ENCODE peak calls at places on chromosomes 4 and X, in four cellular contexts. A is CD8-positive, alpha-beta T cell; V is HFF-Myc; T is NB4. M is an unnamed sample.

GRCh38 chrX:16002185-16002584 is 121.2 kb upstream of the GRPR start:
- DNase-seq in V (no peak), T (no peak), A (no peak), M (no peak)

GRCh38 chr4:83108101-83108861 is 6.2 kb downstream of the PLAC8 start:
- DNase-seq in V (no peak), A (peak), T (no peak), M (no peak)

GRCh38 chr4:68124262-68124661 is 5.4 kb downstream of the TMPRSS11F start:
- DNase-seq in A (no peak), T (no peak), V (no peak), M (no peak)

GRCh38 chrX:16934212-16934611 is 12.2 kb upstream of the REPS2 start:
- DNase-seq in V (no peak), T (no peak), A (no peak), M (no peak)

GRCh38 chr4:55396305-55397023 is 707 bp downstream of the TMEM165 start:
- DNase-seq in V (no peak), T (peak), A (peak), M (no peak)

GRCh38 chrX:102654696-102655095 is 3.4 kb downstream of the GPRASP1 start:
- DNase-seq in A (no peak), V (no peak), T (no peak), M (no peak)

GRCh38 chrX:49915352-49916222 is 6.8 kb upstream of the CLCN5 start:
- DNase-seq in T (peak), A (peak), V (no peak), M (no peak)

GRCh38 chr4:128281354-128281753 is 6.3 kb downstream of the PGRMC2 start:
- DNase-seq in A (no peak), V (no peak), T (no peak), M (no peak)

GRCh38 chrX:152912121-152912520 is 14.3 kb downstream of the ZNF185 start:
- DNase-seq in T (peak), A (no peak), V (no peak), M (no peak)

GRCh38 chrX:133229361-133229760 is 11.2 kb upstream of the TFDP3 start:
- DNase-seq in A (no peak), T (no peak), V (no peak), M (no peak)

GRCh38 chr4:2126309-2127043 is 67.3 kb downstream of the NAT8L start:
- DNase-seq in V (no peak), A (no peak), T (no peak), M (no peak)

GRCh38 chr4:47668256-47668655 is 169.6 kb downstream of the CORIN start:
- DNase-seq in V (no peak), T (no peak), A (no peak), M (no peak)

GRCh38 chrX:44344687-44345086 is 1.2 kb upstream of the EFHC2 start:
- DNase-seq in T (peak), V (no peak), A (no peak), M (no peak)

GRCh38 chrX:119605398-119605738 is 856 bp downstream of the NKRF start:
- DNase-seq in T (peak), A (no peak), V (no peak), M (no peak)

GRCh38 chr4:91488946-91489345 is 814.8 kb upstream of the GRID2 start:
- DNase-seq in A (no peak), T (no peak), V (no peak), M (no peak)

DNA sequence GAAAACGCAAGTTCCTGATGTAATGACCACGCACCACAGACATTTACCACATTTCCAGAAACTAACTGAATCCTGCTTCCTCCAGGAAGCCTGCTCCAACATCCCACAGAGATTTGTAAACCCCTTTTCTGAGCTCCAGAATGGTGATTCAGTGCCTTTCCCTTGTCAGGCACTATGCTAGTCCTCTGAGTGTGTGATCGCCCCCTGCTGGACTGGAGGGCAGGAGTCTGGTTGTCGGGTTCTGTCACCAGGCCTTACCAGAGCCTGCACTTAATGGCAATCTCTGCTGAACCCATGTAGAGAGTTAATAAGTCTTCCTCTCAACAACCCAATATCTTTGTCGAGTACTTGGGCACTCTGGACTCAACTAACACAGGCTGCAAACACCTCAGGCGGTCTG is 14.5 kb upstream of the KDM5C start:
- DNase-seq in V (no peak), T (peak), A (no peak), M (no peak)
- TF ChIP-seq CTCF in V (peak), T (peak), A (no peak), M (no peak)

GRCh38 chrX:12322031-12322430 is 183.8 kb downstream of the FRMPD4 start:
- DNase-seq in T (no peak), V (no peak), A (no peak), M (no peak)

GRCh38 chrX:12319955-12320354 is 181.7 kb downstream of the FRMPD4 start:
- DNase-seq in A (no peak), V (no peak), T (no peak), M (no peak)

GRCh38 chrX:12315526-12315925 is 177.3 kb downstream of the FRMPD4 start:
- DNase-seq in A (no peak), V (no peak), T (no peak), M (no peak)

GRCh38 chrX:12319012-12319519 is 180.8 kb downstream of the FRMPD4 start:
- DNase-seq in T (no peak), V (no peak), A (no peak), M (no peak)
- TF ChIP-seq CTCF in T (no peak), V (no peak), A (no peak), M (no peak)

GRCh38 chr4:153096344-153096743 is 107.9 kb upstream of the TRIM2 start:
- DNase-seq in T (no peak), V (no peak), A (no peak), M (no peak)
- TF ChIP-seq CTCF in T (no peak), V (no peak), A (no peak), M (no peak)

GRCh38 chr4:22094217-22094616 is 145.6 kb upstream of the KCNIP4 start:
- DNase-seq in T (no peak), A (no peak), V (no peak), M (no peak)

GRCh38 chr4:22091351-22091731 is 142.8 kb upstream of the KCNIP4 start:
- DNase-seq in A (no peak), V (no peak), T (no peak), M (no peak)

GRCh38 chr4:22093126-22093525 is 144.6 kb upstream of the KCNIP4 start:
- DNase-seq in T (no peak), V (no peak), A (no peak), M (no peak)

GRCh38 chr4:22090655-22091350 is 142.2 kb upstream of the KCNIP4 start:
- DNase-seq in A (no peak), V (no peak), T (no peak), M (no peak)

GRCh38 chr4:22091906-22092305 is 143.3 kb upstream of the KCNIP4 start:
- DNase-seq in T (peak), V (no peak), A (no peak), M (no peak)
- TF ChIP-seq CTCF in T (no peak), V (no peak), A (no peak), M (no peak)